ENCODE peak calls at places on chromosomes 6 and 20, in six cellular contexts. Q, Z, S, E, M and N are unnamed samples.

GRCh38 chr20:50575869-50576720 is 65.9 kb downstream of the PTPN1 start:
- DNase-seq in E (no peak), Z (peak), S (peak), M (peak), Q (peak), N (peak)

GRCh38 chr6:129331450-129332138 is 378.4 kb downstream of the ARHGAP18 start:
- DNase-seq in S (no peak), Q (peak), M (no peak), Z (peak), E (no peak), N (peak)

GRCh38 chr6:89321571-89321970 is 6.5 kb upstream of the GABRR2 start:
- DNase-seq in E (no peak), S (no peak), M (peak), Z (peak), Q (no peak), N (no peak)

GRCh38 chr6:83062225-83062624 is 3.4 kb downstream of the UBE3D start:
- DNase-seq in Q (peak), M (no peak), S (no peak), E (no peak), Z (no peak), N (peak)

GRCh38 chr6:7219310-7219709 is 93.7 kb downstream of the SSR1 start:
- DNase-seq in M (peak), Z (peak), Q (peak), S (no peak), E (no peak), N (no peak)

GRCh38 chr6:135159531-135159930 is 21.6 kb upstream of the MYB start:
- DNase-seq in E (no peak), S (no peak), Q (no peak), M (no peak), Z (no peak), N (peak)

GRCh38 chr6:108948252-108948651 is 100.0 kb downstream of the ARMC2 start:
- DNase-seq in S (no peak), Z (no peak), M (no peak), Q (no peak), E (no peak), N (no peak)

GRCh38 chr6:157317129-157317814 is 6.0 kb downstream of the TMEM242 start:
- DNase-seq in M (peak), S (no peak), Z (peak), E (no peak), Q (peak), N (no peak)

GRCh38 chr6:132650413-132650812 is 8.6 kb downstream of the TAAR1 start:
- DNase-seq in E (no peak), M (no peak), Z (no peak), Q (no peak), S (no peak), N (peak)

GRCh38 chr6:102517506-102517905 is 1124.0 kb downstream of the GRIK2 start:
- DNase-seq in S (no peak), M (no peak), E (no peak), Z (no peak), Q (no peak), N (no peak)

GRCh38 chr20:64159711-64160110 is 4.5 kb upstream of the MYT1 start:
- DNase-seq in S (no peak), Q (no peak), E (no peak), Z (no peak), M (no peak), N (no peak)

GRCh38 chr20:31967830-31968249 is at the start of gene XKR7:
- DNase-seq in E (no peak), Z (no peak), M (no peak), S (peak), Q (no peak), N (peak)

GRCh38 chr6:44084231-44085014 is 42.8 kb downstream of the MRPL14 start:
- DNase-seq in Q (peak), M (no peak), Z (peak), S (no peak), E (no peak), N (no peak)

GRCh38 chr6:24513602-24514001 is 18.8 kb downstream of the ALDH5A1 start:
- DNase-seq in S (no peak), E (no peak), M (no peak), Z (no peak), Q (no peak), N (no peak)

GRCh38 chr6:22062807-22063408 is 233.9 kb downstream of the PRL start:
- DNase-seq in E (no peak), S (no peak), Q (no peak), Z (no peak), M (no peak), N (no peak)

GRCh38 chr6:6657085-6657819 is 68.7 kb downstream of the LY86 start:
- DNase-seq in E (no peak), M (no peak), Q (no peak), Z (no peak), S (no peak), N (peak)

GRCh38 chr6:28757429-28758045 is 166.2 kb downstream of the TRIM27 start:
- DNase-seq in Z (no peak), E (no peak), S (no peak), Q (no peak), M (peak), N (peak)

GRCh38 chr6:33380272-33380981 is 11.2 kb upstream of the KIFC1 start:
- DNase-seq in M (no peak), Q (no peak), S (no peak), Z (no peak), E (no peak), N (no peak)

GRCh38 chr6:45951771-45952529 is 63.7 kb downstream of the CLIC5 start:
- DNase-seq in M (peak), Z (no peak), E (no peak), S (no peak), Q (no peak), N (no peak)

GRCh38 chr6:68747110-68747509 is 112.0 kb downstream of the ADGRB3 start:
- DNase-seq in M (no peak), Z (no peak), S (no peak), E (no peak), Q (no peak), N (no peak)
- H4K8ac ChIP-seq in M (no peak), Z (no peak), S (no peak), E (no peak), Q (no peak), N (no peak)

DNA sequence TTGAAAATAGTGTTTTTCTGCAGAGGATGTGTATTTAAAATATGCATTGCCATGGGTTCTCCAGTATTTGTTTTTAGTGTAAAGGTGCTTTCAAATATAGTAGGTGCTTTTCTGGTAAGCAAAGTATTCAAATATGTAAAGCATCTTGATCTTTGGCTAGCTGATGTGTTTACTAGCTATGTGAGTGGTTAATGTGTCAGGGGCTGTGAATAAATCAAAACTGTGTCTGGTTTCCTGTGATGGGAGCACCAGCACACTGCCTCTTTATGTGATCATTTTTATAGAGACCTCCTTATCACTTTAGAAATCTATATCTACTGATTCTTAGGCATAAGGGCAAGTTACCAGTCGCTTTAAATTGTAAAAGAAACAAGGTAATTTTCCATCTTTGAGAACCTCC is 388.9 kb upstream of the MAN1A1 start:
- DNase-seq in E (no peak), Z (no peak), Q (no peak), S (no peak), M (no peak), N (no peak)
- H3K23ac ChIP-seq in E (no peak), Z (no peak), Q (no peak), S (no peak), M (no peak), N (no peak)

GRCh38 chr20:37396520-37397075 is 50.7 kb downstream of the SRC start:
- DNase-seq in S (peak), M (no peak), Z (no peak), E (peak), Q (no peak), N (peak)
- H3K4me3 ChIP-seq in S (no peak), M (no peak), Z (no peak), E (no peak), Q (no peak), N (no peak)

DNA sequence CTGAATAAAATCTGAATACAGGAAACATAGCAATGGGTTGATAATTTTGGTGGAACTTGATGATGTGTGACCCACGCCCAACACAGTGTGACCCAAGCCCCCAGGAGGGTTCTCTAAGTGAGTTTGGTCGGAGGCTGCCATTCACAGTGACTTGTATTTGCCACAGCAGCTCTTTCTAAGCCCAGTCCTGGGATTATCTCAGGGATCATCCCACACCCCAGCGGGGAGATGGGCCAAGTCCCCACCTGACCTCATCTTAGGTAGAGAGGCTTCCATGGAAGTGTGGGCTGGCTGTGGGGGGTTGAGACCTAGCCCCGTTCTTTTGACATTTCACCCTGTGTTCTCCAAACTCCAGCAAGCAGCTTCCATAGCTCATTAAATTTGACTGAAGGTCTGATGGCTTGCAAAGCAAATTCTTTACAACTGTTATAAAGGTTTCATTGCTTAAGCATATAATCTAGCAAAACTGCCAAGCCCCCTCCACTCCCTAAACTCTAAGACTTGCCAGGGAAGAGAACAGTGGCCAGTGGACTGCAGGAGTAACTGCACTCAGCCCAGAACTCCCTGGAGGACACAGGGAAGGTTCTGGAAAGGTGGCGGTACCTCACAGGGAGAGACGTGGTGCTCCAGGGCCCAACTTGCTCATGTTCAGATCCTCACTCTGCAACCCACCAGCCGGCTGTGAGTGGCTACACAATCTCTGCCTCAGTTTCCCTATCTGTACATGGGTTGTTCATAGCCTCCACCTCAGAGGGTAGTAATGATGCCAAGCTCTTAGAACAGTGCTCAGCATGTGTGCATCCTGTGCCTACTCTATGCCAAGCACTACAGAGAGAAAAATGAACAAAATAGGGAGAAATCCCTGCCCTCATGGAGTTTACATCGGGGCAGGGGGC is 1.0 kb upstream of the PCK1 start:
- DNase-seq in Q (no peak), M (no peak), E (no peak), S (no peak), Z (no peak), N (no peak)
- H4K8ac ChIP-seq in Q (no peak), M (no peak), E (no peak), S (no peak), Z (no peak), N (no peak)

DNA sequence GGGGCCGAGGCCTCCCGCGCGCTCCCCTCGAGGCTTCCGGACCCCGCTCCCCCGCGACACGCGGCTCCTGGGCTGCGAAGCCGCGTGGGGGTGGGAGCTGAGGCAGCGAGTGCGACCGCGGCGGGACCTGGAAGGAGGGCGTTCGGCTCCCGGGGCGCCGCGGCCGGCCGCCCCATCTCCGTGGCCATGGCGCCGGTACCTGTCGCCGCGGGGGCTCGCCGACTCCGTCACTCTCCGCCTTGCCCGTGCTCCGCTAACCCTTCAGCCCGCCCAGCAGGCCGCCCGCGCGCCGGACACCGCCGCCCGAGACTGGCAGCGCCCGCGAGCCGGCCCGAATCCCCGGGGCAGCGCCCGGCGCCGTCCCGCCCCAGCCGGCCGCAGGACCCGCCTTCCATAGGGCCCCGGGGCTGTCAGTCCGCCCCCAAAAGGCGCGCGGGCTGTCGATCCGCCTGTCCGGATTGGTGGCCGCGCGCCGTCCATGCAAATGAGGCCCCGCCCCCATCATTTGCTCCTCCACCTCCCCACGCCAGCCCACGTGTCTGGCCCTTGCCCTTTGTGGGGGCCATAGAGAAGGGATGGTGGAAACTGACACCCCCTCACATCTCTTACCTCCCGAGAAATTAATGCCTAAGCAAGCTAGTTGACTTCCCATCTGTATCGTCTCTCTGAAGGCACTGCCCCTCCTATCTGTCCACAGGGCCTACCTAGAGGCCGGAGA is at the start of gene FKBP5:
- DNase-seq in Z (peak), Q (peak), S (peak), E (peak), M (peak), N (peak)
- H3K23ac ChIP-seq in Z (peak), Q (peak), S (peak), E (no peak), M (no peak), N (peak)

GRCh38 chr6:13044390-13044789 is 283.9 kb downstream of the TBC1D7 start:
- DNase-seq in Z (peak), S (no peak), M (peak), Q (no peak), E (peak), N (peak)
- H3K4me3 ChIP-seq in Z (no peak), S (no peak), M (no peak), Q (no peak), E (no peak), N (no peak)

DNA sequence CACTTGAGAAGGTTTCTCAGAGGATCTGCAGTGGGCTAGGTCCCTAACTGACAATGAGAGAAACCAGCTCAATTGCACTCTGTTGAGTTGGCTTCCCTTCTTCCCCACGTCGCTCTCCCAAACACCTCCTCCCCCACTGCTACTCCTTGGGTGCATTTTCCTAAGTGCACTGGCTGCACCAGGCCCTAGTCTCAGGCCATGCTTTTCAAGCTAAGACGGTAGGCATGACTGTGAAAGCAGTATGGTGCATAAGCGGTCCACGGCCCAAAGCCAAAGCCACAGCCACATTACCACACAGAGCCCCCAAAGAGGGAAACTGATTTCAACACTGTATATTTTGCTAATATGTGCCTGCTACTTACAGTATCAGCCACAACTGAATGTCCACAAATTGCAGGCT is 62.1 kb upstream of the RBM24 start:
- DNase-seq in E (no peak), M (no peak), S (no peak), Q (no peak), Z (no peak), N (no peak)
- H4K8ac ChIP-seq in E (no peak), M (no peak), S (no peak), Q (no peak), Z (no peak), N (no peak)

GRCh38 chr20:58388882-58389323 is at the start of gene VAPB:
- DNase-seq in S (peak), E (peak), Z (peak), M (peak), Q (peak), N (peak)
- H3K23ac ChIP-seq in S (peak), E (no peak), Z (peak), M (no peak), Q (peak), N (peak)